ENCODE peak calls at places on chromosomes 13 and 19, in nine cellular contexts. D is heart left ventricle; U is HFF-Myc; Q is fibroblast of the aortic adventitia; E is neural crest cell; B is brain microvascular endothelial cell; Y is AG04450; N is astrocyte of the spinal cord; S is CD8-positive, alpha-beta T cell. C is an unnamed sample.
A peak's percentile ranks its signal among the peaks of the same experiment; 100 is the strongest.

GRCh38 chr13:30872685-30873443 is 33.2 kb upstream of the MEDAG start:
- DNase-seq in Q (peak; percentile 92), B (peak; percentile 87), U (peak; percentile 69), Y (peak; percentile 71), S (no peak), E (peak; percentile 47), N (peak; percentile 92), D (no peak), C (no peak)

GRCh38 chr13:75312884-75313520 is 169.0 kb downstream of the TBC1D4 start:
- DNase-seq in D (no peak), U (no peak), Q (no peak), S (peak; percentile 49), Y (no peak), N (no peak), B (no peak), E (no peak), C (no peak)

GRCh38 chr19:7224995-7225394 is 69.2 kb downstream of the INSR start:
- DNase-seq in B (no peak), N (no peak), S (no peak), Q (no peak), U (no peak), D (no peak), E (no peak), Y (no peak), C (no peak)

GRCh38 chr13:91805605-91806004 is 407.2 kb downstream of the GPC5 start:
- DNase-seq in B (no peak), Y (no peak), U (no peak), S (no peak), Q (no peak), D (no peak), E (no peak), N (no peak), C (no peak)

GRCh38 chr13:87661471-87661870 is 9.7 kb upstream of the SLITRK5 start:
- DNase-seq in D (no peak), Q (no peak), E (no peak), N (peak; percentile 91), U (no peak), S (no peak), Y (no peak), B (no peak), C (no peak)

GRCh38 chr19:2240881-2241760 is 4.5 kb downstream of the SF3A2 start:
- DNase-seq in Y (no peak), E (no peak), N (no peak), U (no peak), D (no peak), Q (no peak), B (no peak), S (no peak), C (no peak)

GRCh38 chr13:93055233-93055632 is 171.4 kb upstream of the GPC6 start:
- DNase-seq in E (no peak), Y (no peak), Q (no peak), D (no peak), U (no peak), S (no peak), N (no peak), B (no peak), C (no peak)

GRCh38 chr19:5018224-5019015 is 49.5 kb downstream of the KDM4B start:
- DNase-seq in Y (no peak), S (no peak), Q (peak; percentile 70), B (peak; percentile 31), D (no peak), N (peak; percentile 64), U (peak; percentile 52), E (no peak), C (no peak)

GRCh38 chr13:33193428-33193974 is 92.1 kb downstream of the STARD13 start:
- DNase-seq in N (peak; percentile 77), B (no peak), S (no peak), U (no peak), Y (no peak), D (no peak), Q (no peak), E (no peak), C (no peak)

GRCh38 chr19:13241321-13242104 is 91.3 kb downstream of the IER2 start:
- DNase-seq in B (no peak), Y (no peak), U (no peak), S (peak; percentile 49), D (no peak), N (no peak), Q (no peak), E (no peak), C (no peak)

GRCh38 chr19:13758795-13759194 is 5.5 kb upstream of the MRI1 start:
- DNase-seq in E (no peak), N (no peak), Q (no peak), B (no peak), S (no peak), Y (no peak), D (no peak), U (no peak), C (no peak)

GRCh38 chr19:4088975-4089374 is 22.3 kb upstream of the ZBTB7A start:
- DNase-seq in E (no peak), U (no peak), S (peak; percentile 75), Y (no peak), N (no peak), B (no peak), D (no peak), Q (no peak), C (peak; percentile 62)

GRCh38 chr19:47618771-47619170 is 9.8 kb downstream of the BICRA start:
- DNase-seq in Y (no peak), Q (peak; percentile 56), N (peak; percentile 56), E (no peak), D (peak; percentile 70), B (no peak), U (no peak), S (no peak), C (no peak)

GRCh38 chr19:29843180-29844051 is 31.6 kb downstream of the CCNE1 start:
- DNase-seq in Q (peak; percentile 28), U (no peak), D (peak; percentile 44), B (peak; percentile 1), E (no peak), N (no peak), Y (no peak), S (peak; percentile 54), C (no peak)

GRCh38 chr13:87893982-87894527 is 222.9 kb downstream of the SLITRK5 start:
- DNase-seq in Y (no peak), N (no peak), Q (no peak), E (no peak), B (no peak), D (no peak), S (no peak), U (no peak), C (no peak)

GRCh38 chr19:31676271-31677004 is 327.2 kb upstream of the TSHZ3 start:
- DNase-seq in B (no peak), E (no peak), U (no peak), S (no peak), Y (no peak), D (no peak), Q (peak; percentile 16), N (no peak), C (no peak)
- TF ChIP-seq CTCF in B (no peak), E (peak; percentile 31), U (no peak), S (no peak), Y (no peak), D (peak; percentile 36), Q (peak; percentile 14), N (no peak), C (no peak)

GRCh38 chr19:40585241-40585640 is 8.6 kb downstream of the SHKBP1 start:
- DNase-seq in B (no peak), Y (no peak), U (no peak), S (no peak), Q (no peak), E (no peak), D (no peak), N (no peak), C (no peak)

GRCh38 chr19:40583283-40583682 is 6.6 kb downstream of the SHKBP1 start:
- DNase-seq in B (no peak), Q (no peak), N (no peak), E (no peak), S (no peak), Y (no peak), D (no peak), U (no peak), C (no peak)

GRCh38 chr19:40582467-40582866 is 5.8 kb downstream of the SHKBP1 start:
- DNase-seq in Q (no peak), U (no peak), N (no peak), B (no peak), Y (no peak), D (no peak), E (no peak), S (no peak), C (no peak)

GRCh38 chr19:40585677-40586422 is 9.2 kb downstream of the SHKBP1 start:
- DNase-seq in B (peak; percentile 87), Q (peak; percentile 45), N (peak; percentile 60), Y (no peak), E (no peak), S (no peak), D (no peak), U (no peak), C (no peak)

DNA sequence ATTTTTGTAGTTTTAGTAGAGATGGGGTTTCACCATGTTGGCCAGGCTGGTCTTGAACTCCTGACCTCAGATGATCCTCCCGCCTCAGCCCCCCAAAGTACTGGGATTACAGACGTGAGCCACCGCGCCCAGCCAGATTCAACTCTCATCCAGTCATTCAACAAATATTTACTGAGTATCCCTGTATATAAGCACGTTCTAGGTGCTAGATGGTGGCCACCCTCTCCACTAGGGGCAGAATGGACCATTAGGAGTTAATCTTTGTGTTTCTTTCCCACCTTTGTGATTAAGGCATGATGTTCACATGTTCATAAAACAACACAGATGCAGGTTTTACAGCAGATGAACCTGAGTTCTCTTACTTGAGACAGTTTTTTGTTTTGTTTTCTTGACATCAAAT is 7.3 kb downstream of the SHKBP1 start:
- DNase-seq in Y (no peak), U (no peak), D (no peak), B (peak; percentile 31), S (no peak), Q (no peak), E (no peak), N (no peak), C (no peak)
- TF ChIP-seq CTCF in Y (peak; percentile 47), U (peak; percentile 36), D (no peak), B (peak; percentile 68), S (no peak), Q (peak; percentile 30), E (peak; percentile 48), N (peak; percentile 45), C (no peak)

DNA sequence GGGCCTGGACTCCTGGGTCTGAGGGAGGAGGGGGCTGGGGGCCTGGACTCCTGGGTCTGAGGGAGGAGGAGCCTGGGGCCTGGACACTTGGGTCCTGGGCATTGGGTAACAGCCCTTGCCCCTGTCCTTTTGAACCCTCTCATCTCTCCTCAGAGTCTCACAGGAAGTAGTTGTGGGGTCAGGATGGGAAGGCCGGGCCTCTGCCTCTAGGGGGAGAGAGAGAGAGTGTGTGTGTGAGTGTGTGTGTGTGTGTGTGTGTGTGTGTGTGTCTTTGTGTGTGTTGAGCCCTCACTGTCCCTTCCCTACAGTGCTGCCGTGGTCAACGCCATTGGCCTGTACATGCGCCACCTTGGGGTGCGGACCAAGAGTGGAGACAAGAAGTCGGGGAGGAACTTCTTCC is 10.9 kb downstream of the ARHGEF1 start:
- DNase-seq in S (no peak), Y (no peak), Q (no peak), B (peak; percentile 15), N (no peak), D (no peak), E (no peak), U (no peak), C (no peak)
- TF ChIP-seq CTCF in S (no peak), Y (peak; percentile 15), Q (no peak), B (peak; percentile 54), N (peak; percentile 16), D (no peak), E (no peak), U (peak; percentile 29), C (no peak)

GRCh38 chr19:32935629-32936028 is 36.1 kb downstream of the CEP89 start:
- DNase-seq in S (no peak), U (no peak), N (no peak), E (no peak), Q (no peak), D (no peak), Y (no peak), B (no peak), C (no peak)
- TF ChIP-seq CTCF in S (no peak), U (no peak), N (no peak), E (no peak), Q (no peak), D (no peak), Y (no peak), B (no peak), C (no peak)